ENCODE peak calls at places on chromosomes 13 and 19, in six cellular contexts. One of them, this sample, is unnamed.

GRCh38 chr19:53910170-53910518 is 1.1 kb downstream of the CACNG7 start:
- DNase-seq in uterus: no peak
- DNase-seq in pancreas: no peak
- DNase-seq in CD8-positive, alpha-beta T cell: no peak
- DNase-seq in heart right ventricle: no peak
- DNase-seq in CD4-positive, alpha-beta T cell: no peak
- DNase-seq in this sample: no peak

GRCh38 chr13:51804295-51805172 is 571 bp upstream of the DHRS12 start:
- DNase-seq in CD8-positive, alpha-beta T cell: no peak
- DNase-seq in CD4-positive, alpha-beta T cell: peak
- DNase-seq in pancreas: no peak
- DNase-seq in heart right ventricle: peak
- DNase-seq in uterus: no peak
- DNase-seq in this sample: no peak

GRCh38 chr13:50081106-50081898 is 66.1 kb downstream of the KCNRG start:
- DNase-seq in uterus: peak
- DNase-seq in CD4-positive, alpha-beta T cell: peak
- DNase-seq in pancreas: peak
- DNase-seq in CD8-positive, alpha-beta T cell: peak
- DNase-seq in heart right ventricle: peak
- DNase-seq in this sample: peak

GRCh38 chr19:17942582-17943283 is 9.9 kb downstream of the CCDC124 start:
- DNase-seq in CD8-positive, alpha-beta T cell: no peak
- DNase-seq in uterus: no peak
- DNase-seq in heart right ventricle: no peak
- DNase-seq in pancreas: no peak
- DNase-seq in CD4-positive, alpha-beta T cell: no peak
- DNase-seq in this sample: no peak

GRCh38 chr19:14166448-14166847 is 30.1 kb upstream of the ASF1B start:
- DNase-seq in heart right ventricle: no peak
- DNase-seq in uterus: no peak
- DNase-seq in CD4-positive, alpha-beta T cell: no peak
- DNase-seq in pancreas: no peak
- DNase-seq in CD8-positive, alpha-beta T cell: no peak
- DNase-seq in this sample: no peak

GRCh38 chr13:29993716-29994488 is 143.5 kb upstream of the UBL3 start:
- DNase-seq in heart right ventricle: no peak
- DNase-seq in uterus: no peak
- DNase-seq in pancreas: no peak
- DNase-seq in CD8-positive, alpha-beta T cell: no peak
- DNase-seq in CD4-positive, alpha-beta T cell: no peak
- DNase-seq in this sample: no peak

GRCh38 chr19:15476334-15476733 is 3.0 kb downstream of the PGLYRP2 start:
- DNase-seq in pancreas: no peak
- DNase-seq in CD8-positive, alpha-beta T cell: no peak
- DNase-seq in uterus: no peak
- DNase-seq in CD4-positive, alpha-beta T cell: no peak
- DNase-seq in heart right ventricle: no peak
- DNase-seq in this sample: no peak

GRCh38 chr19:41264581-41265375 is 606 bp downstream of the HNRNPUL1 start:
- DNase-seq in CD4-positive, alpha-beta T cell: peak
- DNase-seq in pancreas: peak
- DNase-seq in heart right ventricle: peak
- DNase-seq in CD8-positive, alpha-beta T cell: peak
- DNase-seq in uterus: peak
- DNase-seq in this sample: peak

GRCh38 chr19:5054551-5055456 is 85.9 kb downstream of the KDM4B start:
- DNase-seq in pancreas: no peak
- DNase-seq in CD8-positive, alpha-beta T cell: no peak
- DNase-seq in heart right ventricle: peak
- DNase-seq in uterus: no peak
- DNase-seq in CD4-positive, alpha-beta T cell: no peak
- DNase-seq in this sample: no peak

GRCh38 chr13:102710261-102710679 is 15.4 kb upstream of the METTL21C start:
- DNase-seq in uterus: peak
- DNase-seq in CD4-positive, alpha-beta T cell: no peak
- DNase-seq in pancreas: no peak
- DNase-seq in heart right ventricle: no peak
- DNase-seq in CD8-positive, alpha-beta T cell: no peak
- DNase-seq in this sample: no peak

GRCh38 chr13:72384186-72384823 is 343.1 kb downstream of the MZT1 start:
- DNase-seq in uterus: no peak
- DNase-seq in heart right ventricle: no peak
- DNase-seq in pancreas: no peak
- DNase-seq in CD8-positive, alpha-beta T cell: no peak
- DNase-seq in CD4-positive, alpha-beta T cell: no peak
- DNase-seq in this sample: no peak
- TF ChIP-seq CTCF in uterus: no peak
- TF ChIP-seq CTCF in heart right ventricle: no peak
- TF ChIP-seq CTCF in pancreas: no peak
- TF ChIP-seq CTCF in CD8-positive, alpha-beta T cell: no peak
- TF ChIP-seq CTCF in CD4-positive, alpha-beta T cell: no peak
- TF ChIP-seq CTCF in this sample: no peak

GRCh38 chr19:34975056-34975455 is 11.0 kb upstream of the ZNF792 start:
- DNase-seq in CD4-positive, alpha-beta T cell: no peak
- DNase-seq in pancreas: no peak
- DNase-seq in CD8-positive, alpha-beta T cell: no peak
- DNase-seq in uterus: no peak
- DNase-seq in heart right ventricle: no peak
- DNase-seq in this sample: no peak
- TF ChIP-seq CTCF in CD4-positive, alpha-beta T cell: no peak
- TF ChIP-seq CTCF in pancreas: no peak
- TF ChIP-seq CTCF in CD8-positive, alpha-beta T cell: no peak
- TF ChIP-seq CTCF in uterus: no peak
- TF ChIP-seq CTCF in heart right ventricle: no peak
- TF ChIP-seq CTCF in this sample: no peak

GRCh38 chr19:52626915-52627314 is 11.2 kb downstream of the ZNF83 start:
- DNase-seq in CD8-positive, alpha-beta T cell: no peak
- DNase-seq in heart right ventricle: no peak
- DNase-seq in pancreas: no peak
- DNase-seq in CD4-positive, alpha-beta T cell: no peak
- DNase-seq in uterus: no peak
- DNase-seq in this sample: no peak

GRCh38 chr19:52621376-52621775 is 16.8 kb downstream of the ZNF83 start:
- DNase-seq in pancreas: no peak
- DNase-seq in heart right ventricle: no peak
- DNase-seq in uterus: no peak
- DNase-seq in CD8-positive, alpha-beta T cell: no peak
- DNase-seq in CD4-positive, alpha-beta T cell: no peak
- DNase-seq in this sample: no peak

DNA sequence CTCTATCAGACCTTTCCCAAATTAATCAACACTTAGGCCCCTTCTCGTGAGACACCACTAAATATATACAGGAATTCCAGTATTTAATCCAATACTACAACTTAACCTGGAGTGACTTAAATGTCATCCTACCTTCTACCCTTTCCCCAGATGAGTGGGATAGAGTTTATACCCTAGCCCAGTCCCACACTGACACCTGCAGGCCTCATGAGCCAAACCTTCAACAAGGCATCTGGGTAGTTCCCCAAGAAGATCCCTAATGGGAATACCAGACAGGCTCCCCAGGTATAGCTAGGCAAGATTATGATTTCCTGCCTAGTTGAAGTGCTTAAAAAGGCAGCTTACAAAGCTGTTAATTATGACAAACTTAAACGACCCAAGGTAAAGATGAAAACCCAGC is 15.9 kb downstream of the ZNF83 start:
- DNase-seq in heart right ventricle: no peak
- DNase-seq in CD8-positive, alpha-beta T cell: no peak
- DNase-seq in pancreas: no peak
- DNase-seq in uterus: no peak
- DNase-seq in CD4-positive, alpha-beta T cell: no peak
- DNase-seq in this sample: no peak
- TF ChIP-seq CTCF in heart right ventricle: no peak
- TF ChIP-seq CTCF in CD8-positive, alpha-beta T cell: no peak
- TF ChIP-seq CTCF in pancreas: no peak
- TF ChIP-seq CTCF in uterus: no peak
- TF ChIP-seq CTCF in CD4-positive, alpha-beta T cell: no peak
- TF ChIP-seq CTCF in this sample: no peak

GRCh38 chr13:76904507-76904906 is 18.3 kb upstream of the KCTD12 start:
- DNase-seq in CD4-positive, alpha-beta T cell: no peak
- DNase-seq in pancreas: no peak
- DNase-seq in uterus: no peak
- DNase-seq in CD8-positive, alpha-beta T cell: no peak
- DNase-seq in heart right ventricle: no peak
- DNase-seq in this sample: no peak

GRCh38 chr13:76903544-76904162 is 17.4 kb upstream of the KCTD12 start:
- DNase-seq in CD8-positive, alpha-beta T cell: peak
- DNase-seq in CD4-positive, alpha-beta T cell: peak
- DNase-seq in heart right ventricle: peak
- DNase-seq in pancreas: peak
- DNase-seq in uterus: peak
- DNase-seq in this sample: no peak
- TF ChIP-seq CTCF in CD8-positive, alpha-beta T cell: peak
- TF ChIP-seq CTCF in CD4-positive, alpha-beta T cell: peak
- TF ChIP-seq CTCF in heart right ventricle: peak
- TF ChIP-seq CTCF in pancreas: peak
- TF ChIP-seq CTCF in uterus: peak
- TF ChIP-seq CTCF in this sample: peak

GRCh38 chr13:113123226-113124150 is 889 bp downstream of the F10 start:
- DNase-seq in CD4-positive, alpha-beta T cell: no peak
- DNase-seq in heart right ventricle: no peak
- DNase-seq in uterus: no peak
- DNase-seq in CD8-positive, alpha-beta T cell: no peak
- DNase-seq in pancreas: no peak
- DNase-seq in this sample: peak
- TF ChIP-seq CTCF in CD4-positive, alpha-beta T cell: no peak
- TF ChIP-seq CTCF in heart right ventricle: no peak
- TF ChIP-seq CTCF in uterus: no peak
- TF ChIP-seq CTCF in CD8-positive, alpha-beta T cell: no peak
- TF ChIP-seq CTCF in pancreas: no peak
- TF ChIP-seq CTCF in this sample: no peak

GRCh38 chr13:98576215-98576945 is 527 bp downstream of the STK24 start:
- DNase-seq in heart right ventricle: peak
- DNase-seq in pancreas: peak
- DNase-seq in uterus: peak
- DNase-seq in CD4-positive, alpha-beta T cell: peak
- DNase-seq in CD8-positive, alpha-beta T cell: no peak
- DNase-seq in this sample: peak
- TF ChIP-seq CTCF in heart right ventricle: no peak
- TF ChIP-seq CTCF in pancreas: no peak
- TF ChIP-seq CTCF in uterus: no peak
- TF ChIP-seq CTCF in CD4-positive, alpha-beta T cell: no peak
- TF ChIP-seq CTCF in CD8-positive, alpha-beta T cell: no peak
- TF ChIP-seq CTCF in this sample: no peak

GRCh38 chr13:42883142-42883541 is 101.8 kb downstream of the FAM216B start:
- DNase-seq in heart right ventricle: no peak
- DNase-seq in CD8-positive, alpha-beta T cell: no peak
- DNase-seq in uterus: no peak
- DNase-seq in CD4-positive, alpha-beta T cell: no peak
- DNase-seq in pancreas: no peak
- DNase-seq in this sample: no peak

GRCh38 chr13:42885325-42885724 is 103.9 kb downstream of the FAM216B start:
- DNase-seq in CD8-positive, alpha-beta T cell: no peak
- DNase-seq in pancreas: no peak
- DNase-seq in heart right ventricle: no peak
- DNase-seq in uterus: no peak
- DNase-seq in CD4-positive, alpha-beta T cell: no peak
- DNase-seq in this sample: no peak

GRCh38 chr13:42880241-42880640 is 98.9 kb downstream of the FAM216B start:
- DNase-seq in uterus: peak
- DNase-seq in pancreas: no peak
- DNase-seq in heart right ventricle: peak
- DNase-seq in CD8-positive, alpha-beta T cell: no peak
- DNase-seq in CD4-positive, alpha-beta T cell: no peak
- DNase-seq in this sample: no peak

GRCh38 chr13:42878721-42879120 is 97.3 kb downstream of the FAM216B start:
- DNase-seq in heart right ventricle: no peak
- DNase-seq in CD8-positive, alpha-beta T cell: no peak
- DNase-seq in uterus: no peak
- DNase-seq in pancreas: no peak
- DNase-seq in CD4-positive, alpha-beta T cell: no peak
- DNase-seq in this sample: no peak

GRCh38 chr13:42883771-42884170 is 102.4 kb downstream of the FAM216B start:
- DNase-seq in CD8-positive, alpha-beta T cell: no peak
- DNase-seq in heart right ventricle: no peak
- DNase-seq in CD4-positive, alpha-beta T cell: no peak
- DNase-seq in pancreas: no peak
- DNase-seq in uterus: no peak
- DNase-seq in this sample: no peak
- TF ChIP-seq CTCF in CD8-positive, alpha-beta T cell: no peak
- TF ChIP-seq CTCF in heart right ventricle: peak
- TF ChIP-seq CTCF in CD4-positive, alpha-beta T cell: no peak
- TF ChIP-seq CTCF in pancreas: no peak
- TF ChIP-seq CTCF in uterus: no peak
- TF ChIP-seq CTCF in this sample: no peak

GRCh38 chr19:52585604-52586003 is 15.5 kb downstream of the ZNF701 start:
- DNase-seq in CD4-positive, alpha-beta T cell: no peak
- DNase-seq in heart right ventricle: no peak
- DNase-seq in CD8-positive, alpha-beta T cell: no peak
- DNase-seq in uterus: no peak
- DNase-seq in pancreas: no peak
- DNase-seq in this sample: no peak

GRCh38 chr19:52592301-52592700 is 22.2 kb downstream of the ZNF701 start:
- DNase-seq in pancreas: no peak
- DNase-seq in CD4-positive, alpha-beta T cell: no peak
- DNase-seq in CD8-positive, alpha-beta T cell: no peak
- DNase-seq in heart right ventricle: no peak
- DNase-seq in uterus: no peak
- DNase-seq in this sample: no peak

GRCh38 chr19:52585101-52585500 is 15.0 kb downstream of the ZNF701 start:
- DNase-seq in pancreas: no peak
- DNase-seq in uterus: no peak
- DNase-seq in CD4-positive, alpha-beta T cell: no peak
- DNase-seq in CD8-positive, alpha-beta T cell: no peak
- DNase-seq in heart right ventricle: no peak
- DNase-seq in this sample: no peak

DNA sequence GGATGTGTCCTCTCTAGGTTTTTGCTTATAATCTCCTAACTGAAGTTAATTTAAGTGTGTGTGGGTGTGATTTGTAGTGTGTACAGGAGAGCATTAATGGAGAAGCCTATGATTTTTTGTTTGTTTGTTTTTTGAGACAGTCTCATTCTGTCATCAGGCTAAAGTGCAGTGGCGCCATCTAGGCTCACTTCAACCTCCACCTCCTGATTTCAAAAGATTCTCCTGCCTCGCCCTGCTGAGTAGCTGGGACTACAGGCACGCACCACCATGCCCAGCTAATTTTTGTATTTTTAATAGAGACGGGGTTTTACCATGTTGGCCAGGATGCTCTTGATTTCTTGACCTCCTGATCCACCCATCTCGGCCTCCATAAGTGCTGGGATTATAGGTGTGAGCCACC is 20.6 kb downstream of the ZNF701 start:
- DNase-seq in CD4-positive, alpha-beta T cell: no peak
- DNase-seq in heart right ventricle: no peak
- DNase-seq in uterus: no peak
- DNase-seq in CD8-positive, alpha-beta T cell: no peak
- DNase-seq in pancreas: no peak
- DNase-seq in this sample: no peak
- TF ChIP-seq CTCF in CD4-positive, alpha-beta T cell: no peak
- TF ChIP-seq CTCF in heart right ventricle: peak
- TF ChIP-seq CTCF in uterus: no peak
- TF ChIP-seq CTCF in CD8-positive, alpha-beta T cell: no peak
- TF ChIP-seq CTCF in pancreas: no peak
- TF ChIP-seq CTCF in this sample: no peak